ENCODE peak calls at places on chromosomes 6 and 20, in ten cellular contexts. G is HepG2; U is CD8-positive, alpha-beta T cell; O is lower lobe of right lung; E is cardiac muscle cell; Q is tibial artery; Y is endodermal cell; Z is PC-3; W is trophoblast cell; F is lung. R is an unnamed sample.

GRCh38 chr6:37314803-37315515 is 38.8 kb upstream of the RNF8 start:
- DNase-seq in G (peak; percentile 48), U (no peak), O (no peak), E (peak; percentile 91), Q (no peak), Y (peak; percentile 86), Z (peak; percentile 48), W (peak; percentile 64), F (no peak), R (no peak)

GRCh38 chr6:153123801-153124200 is 7.3 kb downstream of the RGS17 start:
- DNase-seq in G (no peak), U (no peak), O (no peak), E (peak; percentile 10), Q (no peak), Y (no peak), Z (no peak), W (no peak), F (no peak), R (no peak)

GRCh38 chr20:1577906-1578305 is 20.4 kb upstream of the SIRPD start:
- DNase-seq in G (no peak), U (no peak), O (no peak), E (no peak), Q (no peak), Y (no peak), Z (peak; percentile 1), W (no peak), F (no peak), R (no peak)

GRCh38 chr6:45537539-45537938 is 159.8 kb upstream of the SUPT3H start:
- DNase-seq in G (no peak), U (no peak), O (no peak), E (no peak), Q (no peak), Y (no peak), Z (no peak), W (no peak), F (peak; percentile 18), R (no peak)

GRCh38 chr20:35635652-35636051 is 20.0 kb downstream of the SPAG4 start:
- DNase-seq in G (peak; percentile 76), U (no peak), O (no peak), E (peak; percentile 61), Q (no peak), Y (no peak), Z (no peak), W (peak; percentile 55), F (no peak), R (no peak)

GRCh38 chr6:12958052-12958706 is 241.6 kb downstream of the PHACTR1 start:
- DNase-seq in G (no peak), U (no peak), O (no peak), E (peak; percentile 52), Q (no peak), Y (peak; percentile 52), Z (no peak), W (peak; percentile 38), F (no peak), R (no peak)

GRCh38 chr6:110325197-110325596 is 33.0 kb downstream of the METTL24 start:
- DNase-seq in G (peak; percentile 46), U (no peak), O (no peak), E (peak; percentile 81), Q (no peak), Y (no peak), Z (peak; percentile 41), W (no peak), F (no peak), R (no peak)

GRCh38 chr6:157233686-157234085 is 89.6 kb downstream of the TMEM242 start:
- DNase-seq in G (no peak), U (no peak), O (no peak), E (no peak), Q (no peak), Y (peak; percentile 22), Z (no peak), W (no peak), F (no peak), R (no peak)

GRCh38 chr6:5466459-5466858 is 205.1 kb downstream of the FARS2 start:
- DNase-seq in G (no peak), U (no peak), O (no peak), E (peak; percentile 58), Q (no peak), Y (no peak), Z (peak; percentile 54), W (no peak), F (no peak), R (no peak)

GRCh38 chr6:146923434-146923833 is 280.8 kb upstream of the STXBP5 start:
- DNase-seq in G (no peak), U (no peak), O (no peak), E (no peak), Q (no peak), Y (no peak), Z (no peak), W (no peak), F (no peak), R (no peak)

GRCh38 chr6:34227656-34228421 is 8.8 kb upstream of the HMGA1 start:
- DNase-seq in G (no peak), U (no peak), O (no peak), E (no peak), Q (no peak), Y (peak; percentile 69), Z (peak; percentile 80), W (no peak), F (no peak), R (no peak)

GRCh38 chr6:34414999-34415858 is 10.6 kb downstream of the RPS10 start:
- DNase-seq in G (peak; percentile 99), U (peak; percentile 45), O (no peak), E (peak; percentile 88), Q (peak; percentile 75), Y (no peak), Z (peak; percentile 72), W (peak; percentile 70), F (peak; percentile 51), R (peak; percentile 58)

DNA sequence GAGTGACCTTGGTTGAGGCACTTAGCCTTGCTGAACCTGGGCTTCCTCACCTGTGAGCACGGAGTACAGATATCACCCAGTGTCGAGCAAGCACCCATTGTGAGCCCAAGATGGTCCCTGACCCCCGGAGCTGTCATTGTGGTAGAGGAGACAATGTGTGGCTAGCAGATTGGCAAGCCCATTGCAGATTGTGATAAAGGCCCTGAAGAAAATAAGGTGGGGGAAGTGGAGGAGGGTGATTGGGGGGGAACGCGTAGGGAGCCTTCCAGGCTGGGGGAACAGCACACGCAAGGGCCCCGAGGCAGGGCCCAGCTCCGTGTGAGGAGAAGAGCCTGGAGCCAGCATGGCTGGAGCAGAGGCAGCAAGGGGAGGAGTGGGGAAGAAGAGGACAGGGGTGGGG is 6.8 kb downstream of the CEBPB start:
- DNase-seq in G (no peak), U (no peak), O (no peak), E (no peak), Q (no peak), Y (peak; percentile 55), Z (no peak), W (no peak), F (no peak), R (no peak)
- H3K27ac ChIP-seq in G (no peak overlapping the region), U (no peak overlapping the region), O (no peak overlapping the region), E (no peak overlapping the region), Q (peak overlapping the region; percentile 50), Y (no peak overlapping the region), Z (no peak overlapping the region), W (no peak overlapping the region), F (no peak overlapping the region), R (no peak overlapping the region)

GRCh38 chr20:51447097-51447764 is 95.3 kb downstream of the NFATC2 start:
- DNase-seq in G (peak; percentile 49), U (no peak), O (no peak), E (peak; percentile 96), Q (peak; percentile 77), Y (no peak), Z (peak; percentile 100), W (peak; percentile 89), F (peak; percentile 63), R (no peak)

GRCh38 chr20:51446656-51447055 is 95.9 kb downstream of the NFATC2 start:
- DNase-seq in G (peak; percentile 82), U (no peak), O (no peak), E (peak; percentile 60), Q (peak; percentile 40), Y (no peak), Z (peak; percentile 94), W (peak; percentile 71), F (peak; percentile 38), R (no peak)

GRCh38 chr20:51444922-51445438 is 97.5 kb downstream of the NFATC2 start:
- DNase-seq in G (no peak), U (no peak), O (no peak), E (no peak), Q (no peak), Y (no peak), Z (no peak), W (no peak), F (no peak), R (no peak)

GRCh38 chr20:51445591-51445990 is 96.9 kb downstream of the NFATC2 start:
- DNase-seq in G (no peak), U (no peak), O (no peak), E (no peak), Q (no peak), Y (no peak), Z (no peak), W (no peak), F (no peak), R (no peak)

GRCh38 chr20:51446230-51446629 is 96.3 kb downstream of the NFATC2 start:
- DNase-seq in G (no peak), U (no peak), O (no peak), E (peak; percentile 16), Q (no peak), Y (no peak), Z (no peak), W (no peak), F (no peak), R (no peak)
- H3K27ac ChIP-seq in G (no peak overlapping the region), U (no peak overlapping the region), O (no peak overlapping the region), E (peak overlapping the region; percentile 91), Q (peak overlapping the region; percentile 61), Y (no peak overlapping the region), Z (peak overlapping the region; percentile 80), W (peak overlapping the region; percentile 90), F (no peak overlapping the region), R (no peak overlapping the region)

DNA sequence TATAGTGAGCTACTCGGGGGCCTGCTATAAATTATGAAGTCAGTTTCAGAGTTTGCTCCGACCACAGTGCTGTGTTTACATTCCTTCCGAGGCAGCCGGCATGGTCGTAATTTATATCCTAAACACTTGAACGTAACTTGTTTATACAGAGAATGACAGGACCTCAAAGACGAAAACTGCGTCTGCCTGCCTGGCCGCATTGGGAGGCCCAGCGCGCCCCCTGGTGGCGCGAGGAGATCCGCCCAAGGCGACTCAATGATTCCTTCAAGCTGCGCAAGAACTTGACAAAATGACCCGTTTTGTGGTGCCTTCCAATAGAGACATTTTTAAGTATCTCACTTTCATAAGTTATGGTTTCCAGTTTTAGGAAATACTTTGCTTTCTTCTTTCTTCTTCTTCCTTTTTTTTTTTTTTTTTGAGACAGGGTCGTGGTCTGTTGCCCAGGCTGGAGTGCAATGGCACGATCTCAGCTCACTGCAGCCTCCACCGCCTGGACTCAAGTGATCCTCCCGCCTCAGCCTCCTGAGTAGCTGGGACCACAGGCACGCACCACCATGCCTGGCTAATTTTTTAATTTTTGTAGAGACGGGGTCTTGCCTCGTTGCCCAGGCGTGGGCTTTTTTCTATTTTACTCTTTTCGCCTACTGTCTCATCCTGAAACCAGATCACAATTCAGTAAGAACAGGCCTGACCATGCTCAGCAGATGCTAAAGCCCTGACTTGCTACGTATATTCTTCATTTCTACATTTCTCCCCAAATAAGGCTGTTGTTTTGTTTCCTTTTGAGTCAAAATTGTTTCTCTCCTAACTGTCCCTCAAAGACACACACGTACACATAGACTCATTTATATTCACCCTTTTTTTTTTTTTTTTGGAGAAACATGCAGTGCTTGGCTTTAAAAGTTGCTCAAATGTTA is 7.8 kb downstream of the FOXF2 start:
- DNase-seq in G (peak; percentile 31), U (peak; percentile 62), O (peak; percentile 77), E (peak; percentile 80), Q (peak; percentile 69), Y (peak; percentile 90), Z (peak; percentile 86), W (peak; percentile 88), F (peak; percentile 68), R (no peak)
- H3K27ac ChIP-seq in G (no peak overlapping the region), U (no peak overlapping the region), O (peak overlapping the region; percentile 53), E (no peak overlapping the region), Q (no peak overlapping the region), Y (no peak overlapping the region), Z (no peak overlapping the region), W (no peak overlapping the region), F (no peak overlapping the region), R (no peak overlapping the region)

GRCh38 chr6:142822383-142822782 is 122.6 kb downstream of the HIVEP2 start:
- DNase-seq in G (no peak), U (no peak), O (no peak), E (no peak), Q (no peak), Y (no peak), Z (no peak), W (no peak), F (no peak), R (no peak)
- H3K27ac ChIP-seq in G (no peak overlapping the region), U (no peak overlapping the region), O (no peak overlapping the region), E (no peak overlapping the region), Q (no peak overlapping the region), Y (no peak overlapping the region), Z (no peak overlapping the region), W (no peak overlapping the region), F (no peak overlapping the region), R (no peak overlapping the region)

R was measured in substantia nigra.